ENCODE peak calls at places on chromosomes 13 and 19, in seven cellular contexts. F, I, K, S, A, R and Z are unnamed samples.

GRCh38 chr13:93320942-93321341 is 94.3 kb downstream of the GPC6 start:
- DNase-seq in A (no peak), I (no peak), K (no peak), R (no peak), S (no peak), F (no peak), Z (no peak)

GRCh38 chr13:73189766-73190165 is 131.0 kb downstream of the KLF5 start:
- DNase-seq in F (no peak), K (no peak), S (no peak), I (no peak), A (no peak), R (no peak), Z (no peak)

GRCh38 chr19:38148337-38148736 is 75.7 kb downstream of the DPF1 start:
- DNase-seq in I (no peak), F (no peak), K (no peak), A (no peak), R (no peak), S (no peak), Z (peak)

GRCh38 chr13:46866150-46866549 is 30.7 kb downstream of the HTR2A start:
- DNase-seq in R (no peak), S (peak), A (peak), F (no peak), I (peak), K (no peak), Z (no peak)

GRCh38 chr13:50991624-50992610 is 82.3 kb downstream of the RNASEH2B start:
- DNase-seq in A (no peak), S (no peak), K (peak), F (no peak), R (no peak), I (no peak), Z (no peak)

GRCh38 chr19:31715249-31715944 is 366.2 kb upstream of the TSHZ3 start:
- DNase-seq in K (no peak), A (no peak), I (no peak), R (no peak), S (no peak), F (no peak), Z (no peak)

GRCh38 chr19:47109541-47110375 is 3.8 kb downstream of the ZC3H4 start:
- DNase-seq in K (no peak), F (no peak), A (no peak), R (peak), I (no peak), S (no peak), Z (no peak)

GRCh38 chr19:3365447-3366103 is 808 bp upstream of the NFIC start:
- DNase-seq in I (no peak), S (peak), A (no peak), F (peak), R (no peak), K (no peak), Z (peak)

GRCh38 chr13:66803759-66804456 is 426.2 kb downstream of the PCDH9 start:
- DNase-seq in I (no peak), S (no peak), A (no peak), F (no peak), K (no peak), R (no peak), Z (no peak)

GRCh38 chr13:30924726-30925125 is 7.7 kb upstream of the TEX26 start:
- DNase-seq in I (no peak), A (no peak), S (no peak), K (no peak), F (no peak), R (no peak), Z (peak)

GRCh38 chr13:79237981-79238380 is 168.1 kb downstream of the RBM26 start:
- DNase-seq in R (no peak), F (no peak), S (no peak), I (no peak), K (no peak), A (no peak), Z (no peak)

GRCh38 chr19:4064073-4064550 is 2.6 kb downstream of the ZBTB7A start:
- DNase-seq in S (peak), R (no peak), F (no peak), A (no peak), K (no peak), I (no peak), Z (peak)

GRCh38 chr13:95296326-95296939 is 4.8 kb downstream of the ABCC4 start:
- DNase-seq in K (no peak), A (no peak), S (peak), I (peak), R (no peak), F (peak), Z (peak)

GRCh38 chr19:52170863-52171320 is 529 bp downstream of the ZNF836 start:
- DNase-seq in I (no peak), K (no peak), A (no peak), R (no peak), F (no peak), S (peak), Z (no peak)

GRCh38 chr19:4390862-4391693 is 9.3 kb downstream of the SH3GL1 start:
- DNase-seq in S (no peak), K (no peak), A (no peak), I (peak), F (no peak), R (no peak), Z (no peak)

GRCh38 chr13:74045583-74045982 is 88.6 kb downstream of the KLF12 start:
- DNase-seq in F (no peak), S (no peak), A (no peak), R (no peak), I (no peak), K (no peak), Z (no peak)

GRCh38 chr19:3249408-3249807 is 24.9 kb downstream of the CELF5 start:
- DNase-seq in K (no peak), I (peak), R (peak), S (peak), F (peak), A (no peak), Z (peak)

GRCh38 chr13:112102243-112102642 is 35.3 kb downstream of the SOX1 start:
- DNase-seq in I (peak), S (no peak), A (no peak), F (peak), R (no peak), K (no peak), Z (peak)

GRCh38 chr13:27371932-27372331 is 52.5 kb upstream of the GTF3A start:
- DNase-seq in S (no peak), A (no peak), I (no peak), R (no peak), F (no peak), K (no peak), Z (no peak)

GRCh38 chr13:110442946-110443632 is 118.4 kb downstream of the RAB20 start:
- DNase-seq in K (no peak), S (no peak), F (no peak), I (no peak), R (no peak), A (no peak), Z (no peak)

GRCh38 chr13:73001971-73002370 is 56.8 kb upstream of the KLF5 start:
- DNase-seq in S (no peak), I (no peak), F (no peak), A (no peak), K (no peak), R (no peak), Z (peak)

GRCh38 chr13:60448907-60449510 is 52.0 kb downstream of the TDRD3 start:
- DNase-seq in S (peak), K (no peak), I (peak), A (no peak), R (peak), F (peak), Z (peak)

GRCh38 chr13:63351081-63351480 is 1935.4 kb upstream of the PCDH20 start:
- DNase-seq in S (no peak), A (no peak), I (no peak), F (no peak), K (no peak), R (no peak), Z (no peak)

GRCh38 chr13:75326173-75327131 is 155.5 kb downstream of the TBC1D4 start:
- DNase-seq in K (no peak), I (no peak), A (no peak), R (peak), F (no peak), S (peak), Z (no peak)

GRCh38 chr13:91817250-91817649 is 418.8 kb downstream of the GPC5 start:
- DNase-seq in I (peak), S (peak), R (peak), K (no peak), F (no peak), A (no peak), Z (peak)

GRCh38 chr19:12783849-12784393 is 7.4 kb upstream of the JUNB start:
- DNase-seq in I (peak), K (no peak), A (no peak), R (no peak), S (no peak), F (no peak), Z (peak)

GRCh38 chr19:30367001-30367400 is 5.2 kb upstream of the ZNF536 start:
- DNase-seq in R (no peak), S (no peak), A (no peak), K (no peak), F (no peak), I (no peak), Z (no peak)

GRCh38 chr13:111031531-111031961 is 83.6 kb upstream of the ARHGEF7 start:
- DNase-seq in S (no peak), A (no peak), F (no peak), I (no peak), K (no peak), R (no peak), Z (no peak)

GRCh38 chr19:757811-758668 is 7.1 kb downstream of the MISP start:
- DNase-seq in K (no peak), S (no peak), R (no peak), I (no peak), A (no peak), F (no peak), Z (no peak)

GRCh38 chr19:39818626-39819097 is 15.3 kb downstream of the DYRK1B start:
- DNase-seq in A (no peak), S (no peak), K (peak), I (no peak), R (no peak), F (no peak), Z (no peak)

GRCh38 chr13:64505511-64505910 is 2724.6 kb downstream of the PCDH9 start:
- DNase-seq in S (no peak), I (no peak), F (no peak), A (no peak), R (no peak), K (no peak), Z (no peak)

GRCh38 chr13:48804836-48805601 is 151.3 kb downstream of the CYSLTR2 start:
- DNase-seq in R (no peak), K (no peak), A (no peak), I (no peak), F (no peak), S (no peak), Z (no peak)

GRCh38 chr19:16367269-16367683 is 42.6 kb downstream of the KLF2 start:
- DNase-seq in R (no peak), I (no peak), S (no peak), A (no peak), F (no peak), K (peak), Z (no peak)

GRCh38 chr13:30846311-30846710 is 59.8 kb upstream of the MEDAG start:
- DNase-seq in R (no peak), I (no peak), F (no peak), S (no peak), A (no peak), K (no peak), Z (no peak)

GRCh38 chr13:47858678-47859050 is 142.4 kb downstream of the SUCLA2 start:
- DNase-seq in K (no peak), I (no peak), R (no peak), S (no peak), A (no peak), F (no peak), Z (no peak)

GRCh38 chr13:35228536-35228935 is 248.0 kb downstream of the MAB21L1 start:
- DNase-seq in I (no peak), A (no peak), K (no peak), F (no peak), R (no peak), S (no peak), Z (no peak)

GRCh38 chr13:107644136-107644535 is 571.2 kb downstream of the LIG4 start:
- DNase-seq in I (no peak), K (no peak), R (no peak), A (no peak), S (no peak), F (no peak), Z (no peak)

GRCh38 chr19:16385821-16386220 is 61.2 kb downstream of the KLF2 start:
- DNase-seq in I (no peak), R (no peak), A (no peak), K (no peak), F (no peak), S (no peak), Z (no peak)

GRCh38 chr19:28686741-28687140 is 526.2 kb downstream of the UQCRFS1 start:
- DNase-seq in K (no peak), I (no peak), A (no peak), R (peak), S (no peak), F (no peak), Z (no peak)

DNA sequence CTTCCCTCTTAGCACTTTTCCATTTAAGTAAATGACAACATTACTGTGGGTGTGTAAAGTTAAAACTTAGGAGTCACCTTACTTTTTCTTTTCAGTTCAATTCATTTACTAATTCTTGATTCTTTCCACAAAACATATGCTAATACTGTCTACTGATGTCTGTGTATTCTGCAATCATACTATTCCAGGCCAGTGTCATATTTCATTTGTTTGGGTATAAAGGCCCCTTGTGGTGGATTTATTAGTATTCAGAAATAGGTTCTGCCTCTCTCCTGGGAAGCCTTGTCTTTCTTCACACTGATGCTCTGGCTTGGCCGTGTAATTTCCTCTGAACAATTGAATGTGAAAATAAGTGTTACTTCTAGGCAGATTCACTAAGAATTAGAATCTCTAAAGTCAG is 621.9 kb upstream of the SPRY2 start:
- DNase-seq in R (no peak), S (no peak), A (no peak), K (no peak), I (no peak), F (no peak), Z (no peak)
- TF ChIP-seq JUND in R (no peak), S (no peak), A (no peak), K (no peak), I (no peak), F (no peak), Z (no peak)

GRCh38 chr19:58196911-58197616 is 14.2 kb downstream of the ZNF274 start:
- DNase-seq in A (no peak), F (no peak), S (no peak), I (peak), K (no peak), R (no peak), Z (peak)
- TF ChIP-seq JUND in A (no peak), F (no peak), S (no peak), I (no peak), K (no peak), R (no peak), Z (no peak)

GRCh38 chr13:54449922-54450321 is 1421.3 kb downstream of the OLFM4 start:
- DNase-seq in A (no peak), R (no peak), K (no peak), S (peak), F (no peak), I (no peak), Z (no peak)
- TF ChIP-seq JUND in A (no peak), R (no peak), K (no peak), S (no peak), F (no peak), I (no peak), Z (no peak)

GRCh38 chr13:38752726-38753125 is 65.8 kb downstream of the FREM2 start:
- DNase-seq in R (no peak), A (no peak), I (no peak), F (no peak), K (no peak), S (no peak), Z (no peak)
- TF ChIP-seq JUND in R (no peak), A (no peak), I (no peak), F (no peak), K (no peak), S (no peak), Z (no peak)

GRCh38 chr13:42807866-42808265 is 26.5 kb downstream of the FAM216B start:
- DNase-seq in F (no peak), I (peak), S (no peak), R (no peak), A (no peak), K (no peak), Z (no peak)
- TF ChIP-seq JUND in F (no peak), I (no peak), S (peak), R (no peak), A (no peak), K (no peak), Z (no peak)

GRCh38 chr19:50159078-50159477 is 4.0 kb downstream of the IZUMO2 start:
- DNase-seq in S (no peak), R (no peak), I (no peak), K (no peak), F (no peak), A (no peak), Z (no peak)
- TF ChIP-seq JUND in S (no peak), R (no peak), I (no peak), K (no peak), F (no peak), A (no peak), Z (no peak)

DNA sequence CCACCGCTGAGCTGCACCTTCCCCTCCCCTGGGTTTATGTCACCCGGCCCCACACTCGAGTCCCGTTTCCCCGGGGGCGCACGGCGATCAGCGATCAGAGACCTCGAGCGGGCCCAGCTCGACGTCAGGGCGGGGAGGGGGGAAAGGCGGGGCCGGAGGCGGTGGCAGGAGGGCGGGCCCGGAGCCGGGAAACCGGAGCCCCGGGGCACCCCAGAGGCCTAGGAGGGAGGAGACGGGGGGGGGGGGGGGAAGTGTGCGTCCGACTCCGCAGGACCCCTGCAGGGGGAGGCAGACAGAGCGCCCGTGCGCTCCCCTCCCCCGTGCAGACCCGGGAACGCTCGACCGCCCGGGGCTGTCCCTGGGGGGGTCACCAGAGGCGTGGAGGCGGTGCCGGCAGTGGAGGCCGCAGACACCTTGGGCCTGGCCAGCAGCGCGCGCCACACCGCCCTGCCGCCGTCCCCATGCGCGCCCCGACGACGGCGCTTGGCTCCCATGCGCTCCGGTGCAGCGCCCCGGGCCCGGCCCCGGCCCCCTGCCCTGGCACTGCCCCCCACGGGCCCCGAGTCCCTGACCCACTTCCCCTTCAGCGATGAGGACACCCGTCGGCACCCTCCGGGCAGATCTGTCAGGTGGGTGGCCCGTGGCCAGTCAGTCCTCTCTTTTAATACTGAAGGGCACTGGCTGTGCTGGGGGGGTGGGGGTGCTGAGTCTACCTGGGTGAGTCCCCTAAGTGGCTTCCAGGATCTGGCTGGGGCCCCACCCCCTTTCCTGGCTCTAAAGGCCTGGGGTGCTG is 11.8 kb downstream of the PDE4A start:
- DNase-seq in K (no peak), R (peak), I (no peak), A (no peak), F (no peak), S (peak), Z (no peak)
- TF ChIP-seq JUND in K (no peak), R (no peak), I (no peak), A (no peak), F (no peak), S (no peak), Z (no peak)

DNA sequence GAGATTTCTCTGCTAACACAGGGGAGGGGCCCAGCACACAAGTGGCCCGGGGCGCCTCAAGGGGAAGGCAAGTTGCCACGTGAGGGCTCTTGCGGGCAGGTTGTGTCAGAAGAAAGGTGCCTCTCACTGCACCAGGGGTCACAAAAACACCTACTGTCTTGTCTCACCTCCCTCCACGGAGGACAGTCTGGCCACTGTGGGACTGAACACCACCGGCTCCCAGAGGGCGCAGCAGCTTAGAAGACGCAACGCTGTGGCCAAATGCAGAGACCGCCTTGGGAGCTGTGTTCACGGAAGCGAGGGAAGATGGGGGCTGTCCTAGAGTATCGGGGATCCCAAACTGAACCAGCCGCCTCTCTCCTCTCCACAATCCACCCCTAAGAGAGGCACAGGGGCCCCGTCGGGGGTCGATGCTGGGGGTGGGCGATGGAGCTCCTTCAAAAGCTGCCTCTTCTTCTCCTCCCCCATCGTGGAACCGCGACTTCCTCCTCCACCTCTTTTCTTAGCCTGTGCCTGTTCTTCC is 177.5 kb downstream of the FOXO1 start:
- DNase-seq in S (no peak), R (no peak), F (no peak), K (no peak), A (no peak), I (no peak), Z (no peak)
- TF ChIP-seq JUND in S (no peak), R (no peak), F (no peak), K (no peak), A (no peak), I (no peak), Z (no peak)

DNA sequence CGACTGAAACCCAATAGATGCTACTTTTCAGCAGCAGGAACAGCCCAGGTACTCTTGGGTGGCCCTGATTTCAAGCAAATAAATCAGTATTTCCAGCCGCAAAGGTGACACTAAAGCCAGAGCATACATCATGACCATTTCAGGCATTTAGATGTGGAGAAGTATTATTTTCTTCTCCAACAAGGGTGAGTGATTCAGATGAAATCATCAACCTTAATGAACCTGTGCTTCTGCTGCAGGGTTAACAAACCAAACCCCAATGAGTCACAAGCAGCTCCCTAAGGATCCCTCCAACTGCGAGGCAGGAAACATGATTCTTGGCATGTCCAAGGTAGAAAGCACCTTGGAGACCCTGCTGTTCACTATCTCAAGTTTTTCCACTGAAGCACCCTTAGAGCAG is 32.7 kb downstream of the MBNL2 start:
- DNase-seq in K (no peak), R (no peak), F (peak), I (no peak), S (no peak), A (no peak), Z (no peak)
- TF ChIP-seq JUND in K (no peak), R (no peak), F (no peak), I (no peak), S (peak), A (no peak), Z (no peak)

GRCh38 chr13:32850311-32851052 is 165.7 kb upstream of the KL start:
- DNase-seq in F (no peak), R (no peak), I (no peak), K (no peak), A (no peak), S (no peak), Z (no peak)
- TF ChIP-seq JUND in F (no peak), R (no peak), I (no peak), K (no peak), A (no peak), S (no peak), Z (no peak)